ENCODE peak calls at places on chromosomes 3 and 15, in ten cellular contexts. One of them, this sample, is unnamed.

GRCh38 chr3:72310028-72310987 is 525.4 kb upstream of the PROK2 start:
- DNase-seq in Right ventricle myocardium superior: peak
- DNase-seq in tibial nerve: no peak
- DNase-seq in C1 segment of cervical spinal cord: no peak
- DNase-seq in stimulated activated naive B cell treated with anti-CD40 and anti-IgM and Interleukin-4, amounts not matched to agents 10 μg/mL and 1 μg/mL and 100 μg/mL, for 72 hours: peak
- DNase-seq in Kasumi-1: peak
- DNase-seq in posterior vena cava: no peak
- DNase-seq in stimulated activated CD8-positive, alpha-beta memory T cell treated with anti-CD3 and anti-CD28 coated beads, Interleukin-7, amount 100 ng/mL, for 1 hour: no peak
- DNase-seq in ovary: no peak
- DNase-seq in brain microvascular endothelial cell: peak
- DNase-seq in this sample: no peak

GRCh38 chr15:100968043-100968966 is 49.1 kb downstream of the LRRK1 start:
- DNase-seq in stimulated activated CD8-positive, alpha-beta memory T cell treated with anti-CD3 and anti-CD28 coated beads, Interleukin-7, amount 100 ng/mL, for 1 hour: no peak
- DNase-seq in tibial nerve: no peak
- DNase-seq in Right ventricle myocardium superior: no peak
- DNase-seq in brain microvascular endothelial cell: peak
- DNase-seq in C1 segment of cervical spinal cord: no peak
- DNase-seq in posterior vena cava: no peak
- DNase-seq in stimulated activated naive B cell treated with anti-CD40 and anti-IgM and Interleukin-4, amounts not matched to agents 10 μg/mL and 1 μg/mL and 100 μg/mL, for 72 hours: no peak
- DNase-seq in ovary: no peak
- DNase-seq in Kasumi-1: no peak
- DNase-seq in this sample: no peak

GRCh38 chr3:134794950-134795775 is at the start of gene EPHB1:
- DNase-seq in stimulated activated CD8-positive, alpha-beta memory T cell treated with anti-CD3 and anti-CD28 coated beads, Interleukin-7, amount 100 ng/mL, for 1 hour: no peak
- DNase-seq in tibial nerve: peak
- DNase-seq in stimulated activated naive B cell treated with anti-CD40 and anti-IgM and Interleukin-4, amounts not matched to agents 10 μg/mL and 1 μg/mL and 100 μg/mL, for 72 hours: peak
- DNase-seq in posterior vena cava: peak
- DNase-seq in Kasumi-1: peak
- DNase-seq in C1 segment of cervical spinal cord: peak
- DNase-seq in ovary: peak
- DNase-seq in Right ventricle myocardium superior: peak
- DNase-seq in brain microvascular endothelial cell: peak
- DNase-seq in this sample: peak

GRCh38 chr3:186432189-186432588 is 70.2 kb upstream of the DGKG start:
- DNase-seq in posterior vena cava: no peak
- DNase-seq in stimulated activated naive B cell treated with anti-CD40 and anti-IgM and Interleukin-4, amounts not matched to agents 10 μg/mL and 1 μg/mL and 100 μg/mL, for 72 hours: no peak
- DNase-seq in stimulated activated CD8-positive, alpha-beta memory T cell treated with anti-CD3 and anti-CD28 coated beads, Interleukin-7, amount 100 ng/mL, for 1 hour: no peak
- DNase-seq in brain microvascular endothelial cell: no peak
- DNase-seq in C1 segment of cervical spinal cord: no peak
- DNase-seq in tibial nerve: no peak
- DNase-seq in Kasumi-1: no peak
- DNase-seq in Right ventricle myocardium superior: no peak
- DNase-seq in ovary: no peak
- DNase-seq in this sample: no peak

GRCh38 chr15:71003314-71003713 is 110.7 kb downstream of the LRRC49 start:
- DNase-seq in posterior vena cava: no peak
- DNase-seq in C1 segment of cervical spinal cord: no peak
- DNase-seq in ovary: no peak
- DNase-seq in tibial nerve: no peak
- DNase-seq in Kasumi-1: no peak
- DNase-seq in stimulated activated naive B cell treated with anti-CD40 and anti-IgM and Interleukin-4, amounts not matched to agents 10 μg/mL and 1 μg/mL and 100 μg/mL, for 72 hours: no peak
- DNase-seq in stimulated activated CD8-positive, alpha-beta memory T cell treated with anti-CD3 and anti-CD28 coated beads, Interleukin-7, amount 100 ng/mL, for 1 hour: no peak
- DNase-seq in brain microvascular endothelial cell: peak
- DNase-seq in Right ventricle myocardium superior: no peak
- DNase-seq in this sample: no peak

GRCh38 chr15:49927462-49927861 is 191.6 kb downstream of the ATP8B4 start:
- DNase-seq in C1 segment of cervical spinal cord: no peak
- DNase-seq in Right ventricle myocardium superior: no peak
- DNase-seq in tibial nerve: no peak
- DNase-seq in ovary: no peak
- DNase-seq in posterior vena cava: no peak
- DNase-seq in brain microvascular endothelial cell: no peak
- DNase-seq in Kasumi-1: no peak
- DNase-seq in stimulated activated naive B cell treated with anti-CD40 and anti-IgM and Interleukin-4, amounts not matched to agents 10 μg/mL and 1 μg/mL and 100 μg/mL, for 72 hours: no peak
- DNase-seq in stimulated activated CD8-positive, alpha-beta memory T cell treated with anti-CD3 and anti-CD28 coated beads, Interleukin-7, amount 100 ng/mL, for 1 hour: no peak
- DNase-seq in this sample: no peak

GRCh38 chr3:159252772-159253384 is 451.0 kb downstream of the MFSD1 start:
- DNase-seq in Right ventricle myocardium superior: no peak
- DNase-seq in Kasumi-1: peak
- DNase-seq in ovary: no peak
- DNase-seq in stimulated activated CD8-positive, alpha-beta memory T cell treated with anti-CD3 and anti-CD28 coated beads, Interleukin-7, amount 100 ng/mL, for 1 hour: no peak
- DNase-seq in posterior vena cava: no peak
- DNase-seq in tibial nerve: no peak
- DNase-seq in brain microvascular endothelial cell: peak
- DNase-seq in stimulated activated naive B cell treated with anti-CD40 and anti-IgM and Interleukin-4, amounts not matched to agents 10 μg/mL and 1 μg/mL and 100 μg/mL, for 72 hours: no peak
- DNase-seq in C1 segment of cervical spinal cord: no peak
- DNase-seq in this sample: no peak

GRCh38 chr3:129015388-129016105 is 14.4 kb downstream of the EFCC1 start:
- DNase-seq in stimulated activated naive B cell treated with anti-CD40 and anti-IgM and Interleukin-4, amounts not matched to agents 10 μg/mL and 1 μg/mL and 100 μg/mL, for 72 hours: no peak
- DNase-seq in brain microvascular endothelial cell: no peak
- DNase-seq in C1 segment of cervical spinal cord: no peak
- DNase-seq in Kasumi-1: peak
- DNase-seq in ovary: no peak
- DNase-seq in Right ventricle myocardium superior: peak
- DNase-seq in posterior vena cava: peak
- DNase-seq in stimulated activated CD8-positive, alpha-beta memory T cell treated with anti-CD3 and anti-CD28 coated beads, Interleukin-7, amount 100 ng/mL, for 1 hour: no peak
- DNase-seq in tibial nerve: no peak
- DNase-seq in this sample: no peak

GRCh38 chr3:190099099-190099498 is 21.6 kb downstream of the P3H2 start:
- DNase-seq in ovary: no peak
- DNase-seq in stimulated activated naive B cell treated with anti-CD40 and anti-IgM and Interleukin-4, amounts not matched to agents 10 μg/mL and 1 μg/mL and 100 μg/mL, for 72 hours: no peak
- DNase-seq in Kasumi-1: no peak
- DNase-seq in C1 segment of cervical spinal cord: no peak
- DNase-seq in stimulated activated CD8-positive, alpha-beta memory T cell treated with anti-CD3 and anti-CD28 coated beads, Interleukin-7, amount 100 ng/mL, for 1 hour: no peak
- DNase-seq in posterior vena cava: no peak
- DNase-seq in brain microvascular endothelial cell: no peak
- DNase-seq in Right ventricle myocardium superior: no peak
- DNase-seq in tibial nerve: no peak
- DNase-seq in this sample: no peak

GRCh38 chr3:42088803-42089520 is 2.2 kb upstream of the TRAK1 start:
- DNase-seq in stimulated activated CD8-positive, alpha-beta memory T cell treated with anti-CD3 and anti-CD28 coated beads, Interleukin-7, amount 100 ng/mL, for 1 hour: no peak
- DNase-seq in ovary: no peak
- DNase-seq in stimulated activated naive B cell treated with anti-CD40 and anti-IgM and Interleukin-4, amounts not matched to agents 10 μg/mL and 1 μg/mL and 100 μg/mL, for 72 hours: no peak
- DNase-seq in Kasumi-1: no peak
- DNase-seq in Right ventricle myocardium superior: no peak
- DNase-seq in posterior vena cava: no peak
- DNase-seq in C1 segment of cervical spinal cord: no peak
- DNase-seq in tibial nerve: no peak
- DNase-seq in brain microvascular endothelial cell: no peak
- DNase-seq in this sample: no peak

GRCh38 chr3:101414121-101414520 is 93.7 kb upstream of the IMPG2 start:
- DNase-seq in posterior vena cava: no peak
- DNase-seq in Kasumi-1: no peak
- DNase-seq in C1 segment of cervical spinal cord: no peak
- DNase-seq in brain microvascular endothelial cell: no peak
- DNase-seq in tibial nerve: no peak
- DNase-seq in ovary: no peak
- DNase-seq in stimulated activated CD8-positive, alpha-beta memory T cell treated with anti-CD3 and anti-CD28 coated beads, Interleukin-7, amount 100 ng/mL, for 1 hour: no peak
- DNase-seq in Right ventricle myocardium superior: peak
- DNase-seq in stimulated activated naive B cell treated with anti-CD40 and anti-IgM and Interleukin-4, amounts not matched to agents 10 μg/mL and 1 μg/mL and 100 μg/mL, for 72 hours: no peak
- DNase-seq in this sample: no peak

GRCh38 chr3:152109038-152109437 is 159.7 kb upstream of the MBNL1 start:
- DNase-seq in brain microvascular endothelial cell: no peak
- DNase-seq in Right ventricle myocardium superior: no peak
- DNase-seq in stimulated activated CD8-positive, alpha-beta memory T cell treated with anti-CD3 and anti-CD28 coated beads, Interleukin-7, amount 100 ng/mL, for 1 hour: no peak
- DNase-seq in posterior vena cava: no peak
- DNase-seq in ovary: no peak
- DNase-seq in C1 segment of cervical spinal cord: no peak
- DNase-seq in stimulated activated naive B cell treated with anti-CD40 and anti-IgM and Interleukin-4, amounts not matched to agents 10 μg/mL and 1 μg/mL and 100 μg/mL, for 72 hours: no peak
- DNase-seq in Kasumi-1: no peak
- DNase-seq in tibial nerve: no peak
- DNase-seq in this sample: no peak

GRCh38 chr15:33115191-33115861 is 79.2 kb downstream of the FMN1 start:
- DNase-seq in tibial nerve: no peak
- DNase-seq in Right ventricle myocardium superior: no peak
- DNase-seq in Kasumi-1: no peak
- DNase-seq in stimulated activated CD8-positive, alpha-beta memory T cell treated with anti-CD3 and anti-CD28 coated beads, Interleukin-7, amount 100 ng/mL, for 1 hour: no peak
- DNase-seq in posterior vena cava: no peak
- DNase-seq in ovary: no peak
- DNase-seq in C1 segment of cervical spinal cord: no peak
- DNase-seq in stimulated activated naive B cell treated with anti-CD40 and anti-IgM and Interleukin-4, amounts not matched to agents 10 μg/mL and 1 μg/mL and 100 μg/mL, for 72 hours: no peak
- DNase-seq in brain microvascular endothelial cell: no peak
- DNase-seq in this sample: no peak

GRCh38 chr3:142648950-142649349 is 52.8 kb downstream of the PLS1 start:
- DNase-seq in stimulated activated CD8-positive, alpha-beta memory T cell treated with anti-CD3 and anti-CD28 coated beads, Interleukin-7, amount 100 ng/mL, for 1 hour: no peak
- DNase-seq in Kasumi-1: no peak
- DNase-seq in brain microvascular endothelial cell: no peak
- DNase-seq in Right ventricle myocardium superior: no peak
- DNase-seq in C1 segment of cervical spinal cord: no peak
- DNase-seq in posterior vena cava: no peak
- DNase-seq in ovary: no peak
- DNase-seq in stimulated activated naive B cell treated with anti-CD40 and anti-IgM and Interleukin-4, amounts not matched to agents 10 μg/mL and 1 μg/mL and 100 μg/mL, for 72 hours: no peak
- DNase-seq in tibial nerve: no peak
- DNase-seq in this sample: no peak

GRCh38 chr15:100199711-100200286 is 142.0 kb downstream of the ADAMTS17 start:
- DNase-seq in C1 segment of cervical spinal cord: no peak
- DNase-seq in posterior vena cava: peak
- DNase-seq in brain microvascular endothelial cell: no peak
- DNase-seq in Right ventricle myocardium superior: no peak
- DNase-seq in tibial nerve: no peak
- DNase-seq in stimulated activated CD8-positive, alpha-beta memory T cell treated with anti-CD3 and anti-CD28 coated beads, Interleukin-7, amount 100 ng/mL, for 1 hour: no peak
- DNase-seq in stimulated activated naive B cell treated with anti-CD40 and anti-IgM and Interleukin-4, amounts not matched to agents 10 μg/mL and 1 μg/mL and 100 μg/mL, for 72 hours: no peak
- DNase-seq in Kasumi-1: no peak
- DNase-seq in ovary: no peak
- DNase-seq in this sample: no peak

GRCh38 chr3:32961189-32961715 is 9.8 kb downstream of the CCR4 start:
- DNase-seq in ovary: no peak
- DNase-seq in Kasumi-1: no peak
- DNase-seq in brain microvascular endothelial cell: no peak
- DNase-seq in C1 segment of cervical spinal cord: no peak
- DNase-seq in stimulated activated naive B cell treated with anti-CD40 and anti-IgM and Interleukin-4, amounts not matched to agents 10 μg/mL and 1 μg/mL and 100 μg/mL, for 72 hours: no peak
- DNase-seq in Right ventricle myocardium superior: no peak
- DNase-seq in tibial nerve: no peak
- DNase-seq in posterior vena cava: peak
- DNase-seq in stimulated activated CD8-positive, alpha-beta memory T cell treated with anti-CD3 and anti-CD28 coated beads, Interleukin-7, amount 100 ng/mL, for 1 hour: no peak
- DNase-seq in this sample: no peak